ENCODE peak calls at places on chromosome 21, in eight cellular contexts. N is stimulated activated CD8-positive, alpha-beta memory T cell treated with anti-CD3 and anti-CD28 coated beads, Interleukin-7, amount 100 ng/mL, for 4 hours; C is endodermal cell; W is astrocyte of the spinal cord; V is foreskin fibroblast; Q is activated naive CD8-positive, alpha-beta T cell treated with anti-CD3 and anti-CD28 coated beads for 36 hours; H is activated naive CD4-positive, alpha-beta T cell treated with anti-CD3 and anti-CD28 coated beads for 36 hours; E is fibroblast of mammary gland. R is an unnamed sample.

GRCh38 chr21:31845151-31845550 is 27.7 kb upstream of the HUNK start:
- DNase-seq in N (no peak), C (peak), W (no peak), V (no peak), Q (no peak), H (no peak), E (no peak), R (no peak)

GRCh38 chr21:39051561-39051949 is 131.7 kb downstream of the PSMG1 start:
- DNase-seq in N (no peak), C (peak), W (no peak), V (peak), Q (no peak), H (no peak), E (peak), R (no peak)

GRCh38 chr21:37139902-37140301 is 66.8 kb downstream of the TTC3 start:
- DNase-seq in N (no peak), C (peak), W (peak), V (peak), Q (no peak), H (no peak), E (no peak), R (no peak)

GRCh38 chr21:46553993-46554392 is 50.9 kb downstream of the S100B start:
- DNase-seq in N (no peak), C (no peak), W (no peak), V (no peak), Q (no peak), H (no peak), E (no peak), R (no peak)

GRCh38 chr21:45512626-45513002 is 29.6 kb downstream of the SLC19A1 start:
- DNase-seq in N (no peak), C (peak), W (no peak), V (no peak), Q (no peak), H (no peak), E (no peak), R (no peak)

GRCh38 chr21:28624626-28625025 is 368.1 kb downstream of the LTN1 start:
- DNase-seq in N (no peak), C (no peak), W (no peak), V (peak), Q (no peak), H (no peak), E (peak), R (no peak)

GRCh38 chr21:46255166-46255565 is 26.6 kb upstream of the LSS start:
- DNase-seq in N (no peak), C (no peak), W (no peak), V (no peak), Q (no peak), H (no peak), E (no peak), R (no peak)

GRCh38 chr21:30491963-30492428 is at the start of gene KRTAP19-3:
- DNase-seq in N (no peak), C (no peak), W (no peak), V (no peak), Q (no peak), H (no peak), E (no peak), R (no peak)

GRCh38 chr21:37367758-37368535 is 1.4 kb downstream of the DYRK1A start:
- DNase-seq in N (peak), C (peak), W (peak), V (peak), Q (peak), H (peak), E (peak), R (peak)

GRCh38 chr21:18368193-18368592 is 35.4 kb downstream of the TMPRSS15 start:
- DNase-seq in N (no peak), C (no peak), W (no peak), V (no peak), Q (no peak), H (no peak), E (no peak), R (no peak)

GRCh38 chr21:32772281-32773047 is 909 bp upstream of the PAXBP1 start:
- DNase-seq in N (peak), C (no peak), W (no peak), V (peak), Q (peak), H (peak), E (peak), R (peak)

GRCh38 chr21:44517175-44517899 is 22.7 kb downstream of the KRTAP10-1 start:
- DNase-seq in N (no peak), C (peak), W (no peak), V (no peak), Q (peak), H (peak), E (peak), R (no peak)

GRCh38 chr21:22743085-22743484 is 1744.9 kb downstream of the NCAM2 start:
- DNase-seq in N (no peak), C (no peak), W (no peak), V (no peak), Q (no peak), H (no peak), E (no peak), R (no peak)

GRCh38 chr21:41374177-41374712 is 12.4 kb downstream of the MX2 start:
- DNase-seq in N (no peak), C (peak), W (no peak), V (no peak), Q (no peak), H (no peak), E (no peak), R (no peak)